ENCODE peak calls at places on chromosome 14, in five cellular contexts. One of them, this sample, is unnamed.
A peak's percentile ranks its signal among the peaks of the same experiment; 100 is the strongest.

GRCh38 chr14:76810953-76811400 is 1.7 kb downstream of the ANGEL1 start:
- DNase-seq in cardiac muscle cell: peak; percentile 19
- DNase-seq in Right ventricle myocardium inferior: no peak
- DNase-seq in immature natural killer cell: peak; percentile 25
- DNase-seq in OCI-LY7: peak; percentile 56
- DNase-seq in this sample: no peak

GRCh38 chr14:91227183-91227628 is 17.3 kb downstream of the GPR68 start:
- DNase-seq in immature natural killer cell: peak; percentile 76
- DNase-seq in Right ventricle myocardium inferior: no peak
- DNase-seq in cardiac muscle cell: no peak
- DNase-seq in OCI-LY7: no peak
- DNase-seq in this sample: no peak

GRCh38 chr14:60722163-60722835 is 1.9 kb downstream of the SIX4 start:
- DNase-seq in cardiac muscle cell: peak; percentile 90
- DNase-seq in immature natural killer cell: peak; percentile 16
- DNase-seq in Right ventricle myocardium inferior: no peak
- DNase-seq in OCI-LY7: peak; percentile 58
- DNase-seq in this sample: peak; percentile 86

GRCh38 chr14:89572566-89573398 is 155.7 kb upstream of the FOXN3 start:
- DNase-seq in immature natural killer cell: no peak
- DNase-seq in Right ventricle myocardium inferior: no peak
- DNase-seq in OCI-LY7: no peak
- DNase-seq in cardiac muscle cell: no peak
- DNase-seq in this sample: peak; percentile 42

GRCh38 chr14:23005451-23005850 is 4.5 kb downstream of the C14orf93 start:
- DNase-seq in OCI-LY7: no peak
- DNase-seq in Right ventricle myocardium inferior: no peak
- DNase-seq in immature natural killer cell: no peak
- DNase-seq in cardiac muscle cell: no peak
- DNase-seq in this sample: no peak

GRCh38 chr14:99554757-99555531 is 49.1 kb downstream of the CCDC85C start:
- DNase-seq in Right ventricle myocardium inferior: no peak
- DNase-seq in OCI-LY7: no peak
- DNase-seq in immature natural killer cell: no peak
- DNase-seq in cardiac muscle cell: no peak
- DNase-seq in this sample: no peak

GRCh38 chr14:105126970-105127307 is 41.6 kb downstream of the JAG2 start:
- DNase-seq in Right ventricle myocardium inferior: no peak
- DNase-seq in immature natural killer cell: no peak
- DNase-seq in OCI-LY7: no peak
- DNase-seq in cardiac muscle cell: no peak
- DNase-seq in this sample: peak; percentile 62

GRCh38 chr14:104138098-104138890 is at the start of gene KIF26A:
- DNase-seq in cardiac muscle cell: peak; percentile 80
- DNase-seq in immature natural killer cell: no peak
- DNase-seq in OCI-LY7: no peak
- DNase-seq in Right ventricle myocardium inferior: peak; percentile 72
- DNase-seq in this sample: no peak

GRCh38 chr14:101595887-101596721 is 34.8 kb downstream of the DIO3 start:
- DNase-seq in OCI-LY7: peak; percentile 86
- DNase-seq in immature natural killer cell: peak; percentile 43
- DNase-seq in Right ventricle myocardium inferior: no peak
- DNase-seq in cardiac muscle cell: no peak
- DNase-seq in this sample: peak; percentile 70

GRCh38 chr14:70052990-70053389 is 135.8 kb downstream of the SLC8A3 start:
- DNase-seq in immature natural killer cell: no peak
- DNase-seq in cardiac muscle cell: peak; percentile 80
- DNase-seq in Right ventricle myocardium inferior: no peak
- DNase-seq in OCI-LY7: peak; percentile 8
- DNase-seq in this sample: no peak

GRCh38 chr14:24910408-24910986 is 139.4 kb downstream of the STXBP6 start:
- DNase-seq in cardiac muscle cell: no peak
- DNase-seq in OCI-LY7: no peak
- DNase-seq in Right ventricle myocardium inferior: no peak
- DNase-seq in immature natural killer cell: no peak
- DNase-seq in this sample: no peak

GRCh38 chr14:23147676-23148075 is 28.6 kb upstream of the CEBPE start:
- DNase-seq in cardiac muscle cell: no peak
- DNase-seq in Right ventricle myocardium inferior: no peak
- DNase-seq in immature natural killer cell: no peak
- DNase-seq in OCI-LY7: no peak
- DNase-seq in this sample: no peak

GRCh38 chr14:104512771-104513640 is 66.6 kb upstream of the C14orf180 start:
- DNase-seq in immature natural killer cell: no peak
- DNase-seq in cardiac muscle cell: no peak
- DNase-seq in Right ventricle myocardium inferior: no peak
- DNase-seq in OCI-LY7: no peak
- DNase-seq in this sample: peak; percentile 79

GRCh38 chr14:22614240-22614799 is 16.2 kb downstream of the ABHD4 start:
- DNase-seq in cardiac muscle cell: peak; percentile 65
- DNase-seq in Right ventricle myocardium inferior: no peak
- DNase-seq in immature natural killer cell: no peak
- DNase-seq in OCI-LY7: peak; percentile 20
- DNase-seq in this sample: peak; percentile 88

GRCh38 chr14:65095633-65096205 is 6.6 kb downstream of the MAX start:
- DNase-seq in OCI-LY7: no peak
- DNase-seq in Right ventricle myocardium inferior: no peak
- DNase-seq in immature natural killer cell: no peak
- DNase-seq in cardiac muscle cell: no peak
- DNase-seq in this sample: no peak

GRCh38 chr14:45947785-45948184 is 694.8 kb upstream of the MIS18BP1 start:
- DNase-seq in OCI-LY7: no peak
- DNase-seq in cardiac muscle cell: no peak
- DNase-seq in Right ventricle myocardium inferior: no peak
- DNase-seq in immature natural killer cell: no peak
- DNase-seq in this sample: no peak

GRCh38 chr14:94545131-94545841 is 16.0 kb upstream of the SERPINA4 start:
- DNase-seq in cardiac muscle cell: no peak
- DNase-seq in OCI-LY7: no peak
- DNase-seq in immature natural killer cell: no peak
- DNase-seq in Right ventricle myocardium inferior: no peak
- DNase-seq in this sample: peak; percentile 79

GRCh38 chr14:32404784-32405573 is 75.9 kb downstream of the AKAP6 start:
- DNase-seq in OCI-LY7: no peak
- DNase-seq in immature natural killer cell: no peak
- DNase-seq in Right ventricle myocardium inferior: peak; percentile 32
- DNase-seq in cardiac muscle cell: peak; percentile 22
- DNase-seq in this sample: no peak

GRCh38 chr14:76056128-76056527 is 70.6 kb downstream of the IFT43 start:
- DNase-seq in OCI-LY7: peak; percentile 8
- DNase-seq in Right ventricle myocardium inferior: no peak
- DNase-seq in immature natural killer cell: no peak
- DNase-seq in cardiac muscle cell: no peak
- DNase-seq in this sample: no peak

GRCh38 chr14:50343424-50343823 is 31.3 kb downstream of the DMAC2L start:
- DNase-seq in cardiac muscle cell: no peak
- DNase-seq in immature natural killer cell: no peak
- DNase-seq in Right ventricle myocardium inferior: no peak
- DNase-seq in OCI-LY7: no peak
- DNase-seq in this sample: no peak

GRCh38 chr14:64993263-64993662 is 6.6 kb downstream of the FNTB start:
- DNase-seq in cardiac muscle cell: no peak
- DNase-seq in Right ventricle myocardium inferior: no peak
- DNase-seq in immature natural killer cell: no peak
- DNase-seq in OCI-LY7: no peak
- DNase-seq in this sample: no peak

GRCh38 chr14:38721822-38722431 is 381.1 kb downstream of the SEC23A start:
- DNase-seq in Right ventricle myocardium inferior: no peak
- DNase-seq in immature natural killer cell: no peak
- DNase-seq in OCI-LY7: peak; percentile 37
- DNase-seq in cardiac muscle cell: peak; percentile 68
- DNase-seq in this sample: no peak

GRCh38 chr14:20631821-20632389 is 9.6 kb downstream of the OR6S1 start:
- DNase-seq in OCI-LY7: no peak
- DNase-seq in Right ventricle myocardium inferior: peak; percentile 85
- DNase-seq in cardiac muscle cell: peak; percentile 80
- DNase-seq in immature natural killer cell: no peak
- DNase-seq in this sample: no peak

GRCh38 chr14:71290301-71290700 is 383.0 kb downstream of the PCNX1 start:
- DNase-seq in OCI-LY7: no peak
- DNase-seq in Right ventricle myocardium inferior: no peak
- DNase-seq in cardiac muscle cell: no peak
- DNase-seq in immature natural killer cell: no peak
- DNase-seq in this sample: no peak

GRCh38 chr14:104009297-104009696 is 67.0 kb upstream of the RD3L start:
- DNase-seq in cardiac muscle cell: no peak
- DNase-seq in Right ventricle myocardium inferior: no peak
- DNase-seq in immature natural killer cell: no peak
- DNase-seq in OCI-LY7: no peak
- DNase-seq in this sample: no peak

GRCh38 chr14:88352299-88353097 is 29.4 kb upstream of the KCNK10 start:
- DNase-seq in Right ventricle myocardium inferior: no peak
- DNase-seq in OCI-LY7: no peak
- DNase-seq in immature natural killer cell: no peak
- DNase-seq in cardiac muscle cell: peak; percentile 11
- DNase-seq in this sample: no peak

GRCh38 chr14:56129941-56130340 is 11.7 kb downstream of the PELI2 start:
- DNase-seq in cardiac muscle cell: no peak
- DNase-seq in Right ventricle myocardium inferior: peak; percentile 68
- DNase-seq in OCI-LY7: no peak
- DNase-seq in immature natural killer cell: no peak
- DNase-seq in this sample: no peak

GRCh38 chr14:96168581-96168980 is 36.1 kb upstream of the BDKRB2 start:
- DNase-seq in cardiac muscle cell: no peak
- DNase-seq in OCI-LY7: no peak
- DNase-seq in immature natural killer cell: no peak
- DNase-seq in Right ventricle myocardium inferior: no peak
- DNase-seq in this sample: no peak

GRCh38 chr14:67537736-67538135 is 4.6 kb downstream of the PLEKHH1 start:
- DNase-seq in cardiac muscle cell: no peak
- DNase-seq in Right ventricle myocardium inferior: no peak
- DNase-seq in immature natural killer cell: no peak
- DNase-seq in OCI-LY7: no peak
- DNase-seq in this sample: no peak

This sample was measured in osteocyte.